ENCODE peak calls at places on chromosomes 11 and 22, in eight cellular contexts. Q, G, I, A, D, L, P and U are unnamed samples.

GRCh38 chr11:46295996-46296519 is 18.6 kb downstream of the CREB3L1 start:
- DNase-seq in A (no peak), L (no peak), D (no peak), Q (no peak), P (no peak), I (no peak), G (no peak), U (no peak)

GRCh38 chr11:117815262-117815803 is 9.2 kb downstream of the FXYD2 start:
- DNase-seq in A (no peak), P (no peak), L (no peak), Q (peak), D (no peak), I (peak), G (peak), U (no peak)

GRCh38 chr11:115848614-115849013 is 344.4 kb upstream of the CADM1 start:
- DNase-seq in I (no peak), L (no peak), P (no peak), G (no peak), D (no peak), A (no peak), Q (no peak), U (no peak)

GRCh38 chr11:93494341-93494740 is 48.9 kb downstream of the SMCO4 start:
- DNase-seq in D (no peak), P (no peak), A (no peak), G (no peak), Q (no peak), L (no peak), I (peak), U (no peak)

GRCh38 chr11:19715373-19715772 is 2.7 kb downstream of the NAV2 start:
- DNase-seq in A (peak), G (no peak), D (peak), Q (no peak), I (no peak), L (no peak), P (peak), U (peak)

GRCh38 chr11:86136542-86136941 is 67.7 kb upstream of the PICALM start:
- DNase-seq in G (no peak), Q (no peak), A (no peak), D (no peak), P (no peak), I (no peak), L (no peak), U (no peak)

GRCh38 chr11:120135838-120136237 is 2.1 kb downstream of the TRIM29 start:
- DNase-seq in D (no peak), A (no peak), Q (no peak), L (no peak), G (no peak), P (no peak), I (no peak), U (no peak)

GRCh38 chr22:21020802-21021429 is 6.0 kb downstream of the P2RX6 start:
- DNase-seq in P (no peak), I (no peak), D (no peak), Q (no peak), L (peak), A (no peak), G (no peak), U (no peak)

GRCh38 chr11:121250843-121251242 is 41.7 kb upstream of the SC5D start:
- DNase-seq in D (no peak), Q (no peak), A (no peak), G (no peak), I (no peak), P (no peak), L (no peak), U (no peak)

GRCh38 chr11:1953489-1954284 is 6.6 kb downstream of the MRPL23 start:
- DNase-seq in I (no peak), G (no peak), Q (no peak), P (no peak), A (no peak), D (no peak), L (no peak), U (no peak)

GRCh38 chr11:62267576-62267975 is 2.4 kb upstream of the SCGB2A2 start:
- DNase-seq in G (no peak), P (no peak), Q (no peak), A (peak), L (no peak), I (no peak), D (no peak), U (no peak)

GRCh38 chr11:35771722-35772121 is 109.1 kb downstream of the TRIM44 start:
- DNase-seq in A (no peak), G (no peak), P (no peak), L (no peak), I (no peak), Q (no peak), D (no peak), U (no peak)

GRCh38 chr22:22818861-22819855 is 68.5 kb upstream of the IGLL5 start:
- DNase-seq in P (no peak), A (no peak), Q (no peak), I (no peak), L (no peak), G (no peak), D (no peak), U (no peak)

GRCh38 chr22:30880847-30881246 is 87.7 kb downstream of the MORC2 start:
- DNase-seq in L (no peak), P (no peak), Q (no peak), A (no peak), D (no peak), G (no peak), I (no peak), U (no peak)

GRCh38 chr22:26127126-26127525 is 42.1 kb upstream of the SEZ6L start:
- DNase-seq in L (no peak), D (no peak), P (no peak), G (no peak), A (no peak), Q (no peak), I (peak), U (no peak)

GRCh38 chr11:12640926-12641849 is 33.0 kb upstream of the TEAD1 start:
- DNase-seq in D (no peak), A (no peak), P (peak), G (no peak), Q (no peak), L (no peak), I (no peak), U (no peak)

GRCh38 chr11:35227551-35228341 is 88.8 kb downstream of the CD44 start:
- DNase-seq in G (no peak), A (no peak), P (no peak), Q (no peak), D (peak), L (no peak), I (no peak), U (no peak)

GRCh38 chr22:41800348-41801146 is at the start of gene CCDC134:
- DNase-seq in I (peak), L (peak), P (peak), D (peak), Q (peak), G (peak), A (peak), U (peak)

GRCh38 chr22:21972293-21972779 is 10.3 kb downstream of the TOP3B start:
- DNase-seq in G (peak), L (no peak), I (no peak), Q (no peak), P (peak), A (peak), D (peak), U (peak)

GRCh38 chr11:104098555-104098954 is 62.1 kb downstream of the DDI1 start:
- DNase-seq in I (no peak), P (no peak), A (no peak), L (no peak), D (no peak), G (no peak), Q (no peak), U (no peak)

GRCh38 chr11:126655807-126656128 is 300.3 kb downstream of the ST3GAL4 start:
- DNase-seq in D (peak), A (no peak), P (no peak), L (no peak), Q (no peak), I (no peak), G (no peak), U (no peak)

GRCh38 chr11:64560941-64561340 is 30.1 kb upstream of the SLC22A12 start:
- DNase-seq in D (no peak), Q (no peak), A (no peak), L (no peak), G (no peak), P (no peak), I (peak), U (no peak)

GRCh38 chr11:2089536-2090165 is 49.5 kb downstream of the IGF2 start:
- DNase-seq in G (no peak), A (peak), D (peak), I (no peak), Q (no peak), P (peak), L (peak), U (peak)

GRCh38 chr11:113286001-113286400 is 28.4 kb upstream of the TTC12 start:
- DNase-seq in P (no peak), D (no peak), L (no peak), A (no peak), G (no peak), Q (no peak), I (no peak), U (no peak)

GRCh38 chr11:15698855-15699254 is 584.1 kb downstream of the INSC start:
- DNase-seq in L (no peak), A (no peak), D (no peak), Q (no peak), P (no peak), G (no peak), I (no peak), U (no peak)

GRCh38 chr22:42439821-42440674 is 7.8 kb upstream of the NFAM1 start:
- DNase-seq in I (no peak), Q (no peak), P (peak), D (peak), L (no peak), A (peak), G (no peak), U (no peak)

GRCh38 chr22:22943521-22944267 is 56.1 kb downstream of the IGLL5 start:
- DNase-seq in G (no peak), Q (no peak), I (no peak), A (no peak), D (no peak), P (no peak), L (no peak), U (peak)

GRCh38 chr11:120279490-120279889 is 39.5 kb downstream of the POU2F3 start:
- DNase-seq in L (no peak), Q (no peak), G (no peak), D (no peak), P (no peak), I (no peak), A (no peak), U (no peak)

GRCh38 chr11:17734986-17735822 is 623 bp downstream of the KCNC1 start:
- DNase-seq in P (peak), Q (no peak), I (peak), D (peak), L (peak), A (peak), G (peak), U (peak)

GRCh38 chr11:12029738-12030363 is 21.4 kb upstream of the DKK3 start:
- DNase-seq in L (no peak), G (no peak), Q (no peak), I (no peak), D (peak), A (peak), P (no peak), U (no peak)

GRCh38 chr11:18429349-18429748 is 17.2 kb downstream of the LDHC start:
- DNase-seq in D (no peak), G (no peak), A (no peak), Q (no peak), I (no peak), P (no peak), L (no peak), U (no peak)

GRCh38 chr11:105829084-105829483 is 193.0 kb downstream of the MSANTD4 start:
- DNase-seq in D (no peak), Q (no peak), G (no peak), A (no peak), L (no peak), I (no peak), P (no peak), U (no peak)

GRCh38 chr11:111718436-111719325 is 47.5 kb downstream of the PPP2R1B start:
- DNase-seq in A (peak), L (no peak), P (peak), D (peak), Q (no peak), I (no peak), G (no peak), U (no peak)

GRCh38 chr11:64726211-64726641 is 3.2 kb upstream of the NRXN2 start:
- DNase-seq in G (no peak), D (no peak), I (no peak), P (no peak), Q (no peak), L (no peak), A (no peak), U (no peak)

GRCh38 chr11:74023291-74023690 is 14.4 kb upstream of the UCP3 start:
- DNase-seq in D (no peak), Q (no peak), A (no peak), L (no peak), P (no peak), G (no peak), I (no peak), U (no peak)

GRCh38 chr11:59680287-59681154 is 11.7 kb upstream of the PATL1 start:
- DNase-seq in P (peak), A (peak), Q (no peak), I (peak), L (peak), G (peak), D (peak), U (peak)

GRCh38 chr11:124123587-124123986 is 8.3 kb downstream of the VWA5A start:
- DNase-seq in G (no peak), I (no peak), Q (no peak), D (no peak), L (peak), P (no peak), A (no peak), U (no peak)

GRCh38 chr11:10255388-10256125 is 38.5 kb downstream of the SBF2 start:
- DNase-seq in Q (no peak), L (no peak), G (no peak), I (no peak), A (peak), D (no peak), P (no peak), U (no peak)